ENCODE peak calls at places on chromosomes 5 and 9, in eight cellular contexts. H is uterus, J is prostate gland, C is HCT116, G is upper lobe of left lung, L is tibial nerve, T is suprapubic skin, Q is esophagus muscularis mucosa. S is an unnamed sample. For H3K27me3, the result is how much of the 10 kb centered on the place peaks cover.

GRCh38 chr5:64594601-64595518 is 89.0 kb downstream of the RGS7BP start:
- DNase-seq in H (no peak), J (no peak), C (no peak), G (no peak), L (no peak), T (no peak), Q (no peak), S (peak)

GRCh38 chr5:102623295-102623694 is 124.5 kb upstream of the SLCO6A1 start:
- DNase-seq in H (no peak), J (no peak), C (no peak), G (no peak), L (no peak), T (no peak), Q (no peak), S (no peak)

GRCh38 chr9:98929096-98929495 is 14.6 kb upstream of the COL15A1 start:
- DNase-seq in H (no peak), J (no peak), C (no peak), G (no peak), L (no peak), T (no peak), Q (no peak), S (no peak)

GRCh38 chr9:78584589-78584988 is 287.7 kb downstream of the PSAT1 start:
- DNase-seq in H (no peak), J (no peak), C (no peak), G (no peak), L (no peak), T (no peak), Q (no peak), S (no peak)

GRCh38 chr9:98874721-98875255 is 67.3 kb downstream of the GALNT12 start:
- DNase-seq in H (no peak), J (no peak), C (no peak), G (no peak), L (no peak), T (no peak), Q (no peak), S (no peak)

GRCh38 chr5:21685536-21685935 is 1167.6 kb downstream of the CDH12 start:
- DNase-seq in H (no peak), J (no peak), C (no peak), G (no peak), L (no peak), T (no peak), Q (no peak), S (no peak)

GRCh38 chr5:95847261-95847592 is 24.7 kb upstream of the GLRX start:
- DNase-seq in H (no peak), J (no peak), C (no peak), G (no peak), L (no peak), T (no peak), Q (no peak), S (no peak)

GRCh38 chr9:89274838-89275237 is 36.2 kb upstream of the CKS2 start:
- DNase-seq in H (no peak), J (no peak), C (no peak), G (no peak), L (no peak), T (no peak), Q (no peak), S (no peak)

GRCh38 chr5:10310073-10310779 is 2.5 kb upstream of the CMBL start:
- DNase-seq in H (no peak), J (peak), C (peak), G (no peak), L (no peak), T (no peak), Q (no peak), S (peak)

DNA sequence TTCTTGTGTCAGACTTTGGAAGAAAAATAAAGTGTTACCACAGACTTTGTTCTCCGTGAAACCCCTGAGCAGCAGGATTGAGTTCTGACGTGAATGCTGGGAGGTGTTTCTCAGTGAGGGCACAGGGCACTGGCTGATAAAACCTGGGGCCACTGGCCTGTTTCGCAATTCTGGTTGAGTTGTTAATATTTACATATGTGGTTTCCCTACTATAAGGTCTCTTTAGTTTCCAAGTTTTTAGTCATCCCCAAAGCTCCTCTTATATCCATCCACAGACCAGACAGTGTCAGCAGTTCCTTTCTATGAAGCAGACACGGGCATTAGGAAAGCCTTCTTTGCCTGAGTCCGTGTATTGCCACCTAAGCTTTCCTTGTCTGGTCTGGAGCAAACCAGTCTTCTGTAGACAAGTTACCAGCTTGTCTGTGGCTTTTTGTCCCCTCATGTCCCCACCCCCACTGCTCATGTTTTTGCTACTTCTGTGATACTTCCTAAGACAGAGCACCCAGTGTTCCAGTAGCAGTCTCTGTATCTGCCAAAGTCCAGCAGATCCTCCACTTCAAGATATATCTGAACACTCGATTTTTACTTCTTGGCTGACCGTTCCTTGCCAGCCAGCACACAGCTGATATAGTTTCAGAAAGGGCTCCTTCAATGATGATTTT is 42.0 kb downstream of the ACO1 start:
- DNase-seq in H (no peak), J (no peak), C (no peak), G (peak), L (no peak), T (no peak), Q (no peak), S (peak)
- TF ChIP-seq POLR2A in H (no peak), J (no peak), C (no peak), G (no peak), L (no peak), T (no peak), Q (no peak), S (no peak)

GRCh38 chr5:891117-891836 is 1.3 kb downstream of the BRD9 start:
- DNase-seq in H (no peak), J (no peak), C (peak), G (no peak), L (no peak), T (peak), Q (no peak), S (no peak)

GRCh38 chr5:891837-892389 is 688 bp downstream of the BRD9 start:
- DNase-seq in H (no peak), J (no peak), C (no peak), G (no peak), L (no peak), T (peak), Q (no peak), S (no peak)

GRCh38 chr5:892390-893136 is at the start of the genes BRD9 and TRIP13:
- DNase-seq in H (peak), J (peak), C (peak), G (peak), L (peak), T (peak), Q (no peak), S (peak)

GRCh38 chr5:893137-893506 is 438 bp downstream of the TRIP13 start:
- DNase-seq in H (no peak), J (no peak), C (no peak), G (no peak), L (no peak), T (no peak), Q (no peak), S (peak)

GRCh38 chr5:893711-894110 is 1.0 kb downstream of the TRIP13 start:
- DNase-seq in H (no peak), J (no peak), C (no peak), G (no peak), L (no peak), T (peak), Q (no peak), S (no peak)
- H3K27ac ChIP-seq in H (no peak), J (no peak), C (peak), G (no peak), L (no peak), T (no peak), Q (no peak), S (no peak)

GRCh38 chr5:146340260-146341081 is 1.8 kb downstream of the POU4F3 start:
- DNase-seq in H (peak), J (peak), C (no peak), G (peak), L (peak), T (no peak), Q (no peak), S (peak)

GRCh38 chr5:146339715-146340259 is 1.1 kb downstream of the POU4F3 start:
- DNase-seq in H (no peak), J (no peak), C (no peak), G (no peak), L (no peak), T (no peak), Q (no peak), S (no peak)

GRCh38 chr5:146337928-146338327 is 711 bp upstream of the POU4F3 start:
- DNase-seq in H (no peak), J (no peak), C (no peak), G (no peak), L (no peak), T (no peak), Q (no peak), S (no peak)

GRCh38 chr5:146337264-146337904 is 1.3 kb upstream of the POU4F3 start:
- DNase-seq in H (no peak), J (no peak), C (no peak), G (no peak), L (no peak), T (no peak), Q (no peak), S (no peak)

DNA sequence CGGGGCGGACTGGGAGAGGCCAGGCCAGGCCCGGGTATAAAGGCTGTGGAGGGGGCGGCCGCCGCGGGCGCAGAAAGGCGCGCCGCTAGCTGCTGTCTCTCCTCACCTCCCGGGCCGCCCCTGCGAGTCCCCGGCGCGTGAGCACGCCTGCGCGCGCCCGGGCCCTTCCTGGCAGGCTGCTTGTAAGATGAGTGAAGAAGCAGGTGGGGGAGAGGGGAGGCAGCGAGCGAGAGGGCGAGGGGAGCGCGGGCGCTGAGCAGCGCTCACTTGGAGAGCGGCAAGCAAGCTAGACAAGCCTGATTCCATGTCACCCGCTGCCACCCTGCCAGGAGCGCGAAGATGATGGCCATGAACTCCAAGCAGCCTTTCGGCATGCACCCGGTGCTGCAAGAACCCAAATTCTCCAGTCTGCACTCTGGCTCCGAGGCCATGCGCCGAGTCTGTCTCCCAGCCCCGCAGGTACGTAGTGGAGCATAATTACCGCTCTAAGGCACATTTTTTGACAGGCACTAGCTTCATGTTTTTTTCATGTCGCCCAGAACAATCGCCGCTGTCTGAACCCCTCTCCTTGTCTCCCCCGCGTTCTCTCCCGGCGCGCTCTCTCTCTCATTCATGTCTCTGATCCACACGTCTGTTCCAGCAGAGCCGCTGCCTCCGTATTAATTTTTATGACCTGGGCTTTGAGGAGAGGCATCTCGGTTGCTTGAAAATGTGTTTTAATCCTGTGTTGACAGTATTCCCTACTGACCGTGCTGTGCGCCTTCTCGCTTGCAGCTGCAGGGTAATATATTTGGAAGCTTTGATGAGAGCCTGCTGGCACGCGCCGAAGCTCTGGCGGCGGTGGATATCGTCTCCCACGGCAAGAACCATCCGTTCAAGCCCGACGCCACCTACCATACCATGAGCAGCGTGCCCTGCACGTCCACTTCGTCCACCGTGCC is at the start of gene POU4F3:
- DNase-seq in H (no peak), J (no peak), C (no peak), G (no peak), L (no peak), T (no peak), Q (no peak), S (no peak)
- H3K27me3 ChIP-seq in H (half or more), J (half or more), C (under half), G (under half), L (under half), T (half or more), Q (half or more), S (under half)

GRCh38 chr5:179617930-179618329 is 5.5 kb downstream of the HNRNPH1 start:
- DNase-seq in H (no peak), J (no peak), C (no peak), G (no peak), L (no peak), T (peak), Q (no peak), S (no peak)
- TF ChIP-seq POLR2A in H (no peak), J (no peak), C (no peak), G (no peak), L (no peak), T (no peak), Q (no peak), S (no peak)

GRCh38 chr9:27382989-27383388 is 86.0 kb upstream of the EQTN start:
- DNase-seq in H (no peak), J (no peak), C (no peak), G (no peak), L (no peak), T (no peak), Q (no peak), S (no peak)

GRCh38 chr9:27384262-27385014 is 87.5 kb upstream of the EQTN start:
- DNase-seq in H (no peak), J (no peak), C (no peak), G (no peak), L (no peak), T (no peak), Q (peak), S (no peak)

GRCh38 chr9:27383524-27383923 is 86.6 kb upstream of the EQTN start:
- DNase-seq in H (no peak), J (no peak), C (no peak), G (no peak), L (no peak), T (no peak), Q (no peak), S (no peak)

GRCh38 chr9:27379311-27380236 is 82.6 kb upstream of the EQTN start:
- DNase-seq in H (no peak), J (no peak), C (no peak), G (no peak), L (no peak), T (no peak), Q (no peak), S (no peak)

GRCh38 chr9:27382308-27382707 is 85.4 kb upstream of the EQTN start:
- DNase-seq in H (no peak), J (no peak), C (no peak), G (no peak), L (no peak), T (no peak), Q (no peak), S (no peak)
- H3K27ac ChIP-seq in H (no peak), J (no peak), C (no peak), G (no peak), L (no peak), T (no peak), Q (no peak), S (no peak)

GRCh38 chr9:21398955-21399489 is 9.9 kb upstream of the IFNA8 start:
- DNase-seq in H (no peak), J (no peak), C (no peak), G (no peak), L (no peak), T (no peak), Q (no peak), S (no peak)
- H3K27me3 ChIP-seq in H (under half), J (under half), C (under half), G (under half), L (under half), T (half or more), Q (under half), S (under half)

DNA sequence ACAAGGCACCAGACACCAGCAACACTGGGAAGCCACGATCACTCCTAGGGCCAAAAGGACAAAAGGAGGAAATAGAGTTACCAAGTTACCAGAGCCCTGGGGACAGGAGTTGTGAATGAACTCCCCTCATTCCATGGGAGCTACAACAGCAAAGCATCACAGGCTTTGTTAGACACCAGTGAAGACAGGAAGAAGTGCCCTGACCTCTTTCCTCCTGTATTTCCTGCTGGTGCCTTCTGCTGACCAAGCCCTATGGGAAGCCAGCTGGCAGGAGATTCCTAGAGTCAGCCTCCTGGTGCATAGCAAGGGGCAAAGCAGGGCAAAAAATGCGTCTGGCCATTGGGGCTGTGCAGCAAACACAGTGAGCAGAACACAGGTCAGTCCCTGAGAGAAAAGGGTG is 374.7 kb downstream of the ZSWIM6 start:
- DNase-seq in H (no peak), J (no peak), C (no peak), G (no peak), L (no peak), T (no peak), Q (peak), S (no peak)
- TF ChIP-seq POLR2A in H (no peak), J (no peak), C (no peak), G (no peak), L (no peak), T (no peak), Q (no peak), S (no peak)

GRCh38 chr9:124707667-124708066 is 63.4 kb downstream of the NR6A1 start:
- DNase-seq in H (no peak), J (no peak), C (no peak), G (no peak), L (no peak), T (no peak), Q (no peak), S (no peak)
- H3K27ac ChIP-seq in H (no peak), J (no peak), C (no peak), G (no peak), L (no peak), T (no peak), Q (no peak), S (no peak)

GRCh38 chr5:2131826-2132496 is 249.2 kb upstream of the IRX4 start:
- DNase-seq in H (no peak), J (no peak), C (no peak), G (no peak), L (no peak), T (no peak), Q (no peak), S (no peak)

GRCh38 chr5:2134543-2135299 is 252.0 kb upstream of the IRX4 start:
- DNase-seq in H (no peak), J (no peak), C (no peak), G (no peak), L (no peak), T (no peak), Q (no peak), S (no peak)

GRCh38 chr5:2132497-2132847 is 249.7 kb upstream of the IRX4 start:
- DNase-seq in H (no peak), J (no peak), C (no peak), G (no peak), L (no peak), T (no peak), Q (no peak), S (no peak)

GRCh38 chr5:2133936-2134335 is 251.2 kb upstream of the IRX4 start:
- DNase-seq in H (no peak), J (no peak), C (no peak), G (no peak), L (no peak), T (no peak), Q (no peak), S (no peak)

DNA sequence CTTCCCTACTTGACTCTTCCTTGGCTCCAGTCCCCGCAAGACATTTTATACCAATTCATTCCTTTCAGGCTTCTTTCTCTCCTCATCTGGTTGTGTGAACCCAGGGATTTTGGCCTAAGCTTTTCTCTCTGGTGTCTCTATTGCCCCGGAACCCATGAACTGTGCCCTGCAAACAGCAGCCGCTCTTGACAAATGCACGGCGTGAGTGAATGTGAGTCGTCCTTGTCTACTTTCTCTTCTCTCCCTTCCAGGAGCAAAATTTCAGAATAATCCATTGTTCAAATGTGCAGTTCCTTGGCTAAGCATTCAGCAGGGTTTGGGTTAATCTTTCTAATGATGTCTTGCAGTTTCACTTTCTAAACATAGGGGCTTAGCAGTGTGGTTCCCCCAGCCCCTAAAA is 250.4 kb upstream of the IRX4 start:
- DNase-seq in H (no peak), J (no peak), C (no peak), G (no peak), L (no peak), T (no peak), Q (no peak), S (no peak)
- H3K27me3 ChIP-seq in H (under half), J (under half), C (under half), G (under half), L (under half), T (under half), Q (under half), S (under half)